ENCODE peak calls at places on chromosome 22, in five cellular contexts. One of them, this sample, is unnamed.

GRCh38 chr22:44108076-44108475 is 72.6 kb upstream of the PARVG start:
- DNase-seq in H9: no peak
- DNase-seq in H1: no peak
- DNase-seq in neuronal stem cell: no peak
- DNase-seq in IMR-90: no peak
- DNase-seq in this sample: no peak

GRCh38 chr22:47129902-47130301 is 367.5 kb downstream of the TBC1D22A start:
- DNase-seq in H9: no peak
- DNase-seq in H1: no peak
- DNase-seq in neuronal stem cell: no peak
- DNase-seq in IMR-90: no peak
- DNase-seq in this sample: peak; percentile 57

GRCh38 chr22:28249402-28249801 is 330.3 kb upstream of the PITPNB start:
- DNase-seq in H9: no peak
- DNase-seq in H1: no peak
- DNase-seq in neuronal stem cell: no peak
- DNase-seq in IMR-90: no peak
- DNase-seq in this sample: no peak

GRCh38 chr22:50289942-50290630 is 17.4 kb downstream of the PLXNB2 start:
- DNase-seq in H9: no peak
- DNase-seq in H1: no peak
- DNase-seq in neuronal stem cell: no peak
- DNase-seq in IMR-90: no peak
- DNase-seq in this sample: no peak

GRCh38 chr22:28132466-28132865 is 213.4 kb upstream of the PITPNB start:
- DNase-seq in H9: no peak
- DNase-seq in H1: no peak
- DNase-seq in neuronal stem cell: no peak
- DNase-seq in IMR-90: no peak
- DNase-seq in this sample: no peak

GRCh38 chr22:20063271-20064139 is 16.5 kb upstream of the DGCR8 start:
- DNase-seq in H9: no peak
- DNase-seq in H1: no peak
- DNase-seq in neuronal stem cell: no peak
- DNase-seq in IMR-90: no peak
- DNase-seq in this sample: no peak

GRCh38 chr22:38611559-38611958 is 41.6 kb upstream of the DMC1 start:
- DNase-seq in H9: no peak
- DNase-seq in H1: no peak
- DNase-seq in neuronal stem cell: no peak
- DNase-seq in IMR-90: no peak
- DNase-seq in this sample: no peak

GRCh38 chr22:27720860-27721259 is 80.7 kb downstream of the MN1 start:
- DNase-seq in H9: no peak
- DNase-seq in H1: no peak
- DNase-seq in neuronal stem cell: no peak
- DNase-seq in IMR-90: no peak
- DNase-seq in this sample: no peak

GRCh38 chr22:19117111-19117512 is 5.1 kb downstream of the DGCR2 start:
- DNase-seq in H9: no peak
- DNase-seq in H1: no peak
- DNase-seq in neuronal stem cell: no peak
- DNase-seq in IMR-90: no peak
- DNase-seq in this sample: no peak

GRCh38 chr22:38205261-38206128 is 3.7 kb downstream of the MAFF start:
- DNase-seq in H9: peak; percentile 23
- DNase-seq in H1: no peak
- DNase-seq in neuronal stem cell: no peak
- DNase-seq in IMR-90: peak; percentile 79
- DNase-seq in this sample: no peak

GRCh38 chr22:40111451-40111850 is 66.3 kb upstream of the TNRC6B start:
- DNase-seq in H9: no peak
- DNase-seq in H1: no peak
- DNase-seq in neuronal stem cell: no peak
- DNase-seq in IMR-90: no peak
- DNase-seq in this sample: no peak
- H3K23ac ChIP-seq in H9: no peak overlapping the region
- H3K23ac ChIP-seq in H1: no peak overlapping the region
- H3K23ac ChIP-seq in neuronal stem cell: no peak overlapping the region
- H3K23ac ChIP-seq in IMR-90: no peak overlapping the region
- H3K23ac ChIP-seq in this sample: no peak overlapping the region

DNA sequence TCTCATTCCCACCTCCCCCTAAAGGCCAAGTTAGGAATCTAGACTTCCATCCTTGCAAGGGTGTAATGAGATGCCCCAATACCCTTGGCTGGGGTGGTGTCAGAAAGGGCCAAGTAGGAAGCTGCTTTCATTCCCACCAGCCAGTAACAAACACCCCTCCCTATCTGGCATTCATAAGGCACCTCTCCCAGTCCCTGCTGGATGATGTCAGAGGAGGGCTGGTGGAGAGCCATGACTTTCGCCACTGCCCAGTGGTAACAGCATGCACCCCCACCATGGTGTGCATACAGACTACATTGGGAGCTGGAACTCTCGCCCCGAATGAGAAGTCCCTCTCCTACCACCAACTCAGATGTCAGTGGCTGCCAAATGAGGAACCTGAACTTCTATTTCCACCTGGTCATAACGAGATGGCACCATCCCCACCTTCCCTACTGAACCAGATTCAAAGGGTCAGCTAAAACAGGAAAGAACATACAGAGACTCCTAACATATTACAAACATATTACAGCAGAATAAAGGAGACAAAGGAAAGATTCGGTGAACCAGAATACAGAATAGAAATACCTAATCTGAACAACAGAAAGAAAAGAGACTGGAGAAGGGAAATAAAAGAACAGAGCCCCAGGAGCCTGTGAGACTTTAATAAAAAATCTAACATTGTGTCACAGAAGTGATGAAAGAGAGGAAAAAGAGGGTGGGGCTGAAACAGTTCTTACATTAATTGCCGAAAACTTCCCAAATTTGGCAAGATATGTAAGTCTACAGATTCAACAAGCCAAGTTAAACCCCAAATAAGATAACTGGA is 73.5 kb downstream of the SGSM3 start:
- DNase-seq in H9: no peak
- DNase-seq in H1: no peak
- DNase-seq in neuronal stem cell: no peak
- DNase-seq in IMR-90: no peak
- DNase-seq in this sample: no peak
- H3K4me1 ChIP-seq in H9: no peaks in the 10 kb centered on the region
- H3K4me1 ChIP-seq in H1: no peaks in the 10 kb centered on the region
- H3K4me1 ChIP-seq in neuronal stem cell: no peaks in the 10 kb centered on the region
- H3K4me1 ChIP-seq in IMR-90: peaks cover 9% of the 10 kb centered on the region
- H3K4me1 ChIP-seq in this sample: no peaks in the 10 kb centered on the region

DNA sequence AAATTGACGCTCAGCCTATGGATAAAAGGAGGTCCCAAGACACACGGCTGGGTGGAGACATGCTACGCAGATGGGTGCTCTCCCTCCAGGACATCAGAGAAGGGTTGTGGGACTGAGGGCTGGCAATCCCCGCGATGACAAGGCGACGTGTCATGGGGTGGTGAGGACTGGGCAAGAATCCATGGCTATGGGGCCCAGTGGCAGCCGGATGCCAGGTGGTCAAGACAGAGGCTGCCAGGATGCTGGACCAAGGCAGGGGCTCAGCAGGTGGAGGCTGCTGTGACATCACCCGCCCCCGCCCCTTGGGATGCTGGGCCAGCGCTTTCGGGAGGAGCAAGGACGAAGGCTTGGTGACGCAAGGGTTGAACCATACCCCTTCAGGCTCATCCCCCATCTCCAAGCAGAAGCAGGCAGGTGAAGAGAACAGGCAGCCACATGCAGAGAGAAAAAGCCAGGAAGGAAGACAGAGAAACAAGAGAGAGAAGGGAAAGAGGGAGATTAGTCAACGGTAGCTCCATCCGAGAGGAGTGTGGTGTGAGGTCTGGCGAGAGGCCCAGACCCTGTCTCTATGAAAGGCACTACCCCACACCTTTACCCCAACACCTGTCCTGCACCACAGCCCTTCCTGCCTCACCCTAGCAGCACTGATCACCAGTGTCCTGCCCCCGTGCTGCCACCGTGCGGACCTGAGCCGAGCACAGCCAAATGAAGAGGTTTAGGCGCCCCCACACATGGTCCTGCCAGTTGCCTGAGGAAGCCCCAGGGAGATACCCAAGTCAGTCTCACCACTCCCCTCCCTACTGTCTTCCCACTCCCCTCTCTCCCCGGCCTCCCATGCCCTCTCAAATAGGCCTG is 24.1 kb upstream of the RASL10A start:
- DNase-seq in H9: no peak
- DNase-seq in H1: no peak
- DNase-seq in neuronal stem cell: no peak
- DNase-seq in IMR-90: no peak
- DNase-seq in this sample: no peak
- H3K23ac ChIP-seq in H9: no peak overlapping the region
- H3K23ac ChIP-seq in H1: no peak overlapping the region
- H3K23ac ChIP-seq in neuronal stem cell: no peak overlapping the region
- H3K23ac ChIP-seq in IMR-90: no peak overlapping the region
- H3K23ac ChIP-seq in this sample: no peak overlapping the region

DNA sequence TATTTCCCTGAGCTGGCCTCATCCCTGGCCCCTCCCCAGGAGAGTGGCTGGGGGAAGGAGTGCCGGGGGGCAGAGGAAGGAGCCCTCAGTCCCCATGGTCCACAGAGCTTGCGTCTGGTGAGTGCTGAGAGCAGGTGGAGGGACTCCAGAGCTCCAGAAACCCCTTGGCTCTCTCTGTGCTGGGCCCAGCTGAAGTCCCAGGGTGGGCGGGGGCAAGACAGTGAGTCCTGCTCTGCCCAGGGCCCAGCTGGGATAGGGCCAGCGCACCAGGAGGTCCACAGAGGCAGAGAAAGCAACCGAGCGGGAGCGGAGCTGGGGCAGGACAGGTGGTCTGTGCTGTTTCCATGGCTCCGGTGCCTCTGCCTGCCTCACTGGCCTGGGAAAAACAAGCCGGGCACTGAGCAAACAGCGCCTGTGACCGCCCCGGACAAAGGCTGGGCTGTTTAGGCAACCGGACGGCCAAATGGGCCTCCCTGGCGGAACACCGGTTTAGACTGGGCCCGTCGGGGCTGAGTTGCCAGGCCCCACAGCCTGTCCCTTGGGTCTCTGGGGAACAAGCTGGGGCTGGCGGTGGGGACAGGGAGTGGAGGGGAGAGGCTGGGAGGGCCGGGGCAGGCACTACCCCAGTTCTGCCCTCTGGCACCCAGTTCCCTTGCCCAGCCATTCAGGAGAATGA is 34.1 kb upstream of the WNT7B start:
- DNase-seq in H9: no peak
- DNase-seq in H1: no peak
- DNase-seq in neuronal stem cell: no peak
- DNase-seq in IMR-90: no peak
- DNase-seq in this sample: no peak
- H3K4me1 ChIP-seq in H9: no peaks in the 10 kb centered on the region
- H3K4me1 ChIP-seq in H1: no peaks in the 10 kb centered on the region
- H3K4me1 ChIP-seq in neuronal stem cell: peaks cover 5% of the 10 kb centered on the region
- H3K4me1 ChIP-seq in IMR-90: peaks cover 30% of the 10 kb centered on the region
- H3K4me1 ChIP-seq in this sample: peaks cover 4% of the 10 kb centered on the region

GRCh38 chr22:29266564-29267461 is 968 bp downstream of the RHBDD3 start:
- DNase-seq in H9: no peak
- DNase-seq in H1: no peak
- DNase-seq in neuronal stem cell: no peak
- DNase-seq in IMR-90: peak; percentile 11
- DNase-seq in this sample: no peak

GRCh38 chr22:29268511-29269229 is 602 bp downstream of the EWSR1 start:
- DNase-seq in H9: no peak
- DNase-seq in H1: no peak
- DNase-seq in neuronal stem cell: peak; percentile 69
- DNase-seq in IMR-90: peak; percentile 67
- DNase-seq in this sample: peak; percentile 64

GRCh38 chr22:29265929-29266328 is 1.9 kb downstream of the RHBDD3 start:
- DNase-seq in H9: no peak
- DNase-seq in H1: no peak
- DNase-seq in neuronal stem cell: no peak
- DNase-seq in IMR-90: no peak
- DNase-seq in this sample: no peak

GRCh38 chr22:29267858-29268510 is at the start of the genes EWSR1 and RHBDD3:
- DNase-seq in H9: peak; percentile 93
- DNase-seq in H1: peak; percentile 100
- DNase-seq in neuronal stem cell: peak; percentile 97
- DNase-seq in IMR-90: peak; percentile 97
- DNase-seq in this sample: peak; percentile 91

GRCh38 chr22:29267462-29267857 is 321 bp downstream of the RHBDD3 start:
- DNase-seq in H9: no peak
- DNase-seq in H1: no peak
- DNase-seq in neuronal stem cell: no peak
- DNase-seq in IMR-90: no peak
- DNase-seq in this sample: no peak
- H3K23ac ChIP-seq in H9: no peak overlapping the region
- H3K23ac ChIP-seq in H1: no peak overlapping the region
- H3K23ac ChIP-seq in neuronal stem cell: peak overlapping the region; percentile 85
- H3K23ac ChIP-seq in IMR-90: peak overlapping the region; percentile 97
- H3K23ac ChIP-seq in this sample: no peak overlapping the region

DNA sequence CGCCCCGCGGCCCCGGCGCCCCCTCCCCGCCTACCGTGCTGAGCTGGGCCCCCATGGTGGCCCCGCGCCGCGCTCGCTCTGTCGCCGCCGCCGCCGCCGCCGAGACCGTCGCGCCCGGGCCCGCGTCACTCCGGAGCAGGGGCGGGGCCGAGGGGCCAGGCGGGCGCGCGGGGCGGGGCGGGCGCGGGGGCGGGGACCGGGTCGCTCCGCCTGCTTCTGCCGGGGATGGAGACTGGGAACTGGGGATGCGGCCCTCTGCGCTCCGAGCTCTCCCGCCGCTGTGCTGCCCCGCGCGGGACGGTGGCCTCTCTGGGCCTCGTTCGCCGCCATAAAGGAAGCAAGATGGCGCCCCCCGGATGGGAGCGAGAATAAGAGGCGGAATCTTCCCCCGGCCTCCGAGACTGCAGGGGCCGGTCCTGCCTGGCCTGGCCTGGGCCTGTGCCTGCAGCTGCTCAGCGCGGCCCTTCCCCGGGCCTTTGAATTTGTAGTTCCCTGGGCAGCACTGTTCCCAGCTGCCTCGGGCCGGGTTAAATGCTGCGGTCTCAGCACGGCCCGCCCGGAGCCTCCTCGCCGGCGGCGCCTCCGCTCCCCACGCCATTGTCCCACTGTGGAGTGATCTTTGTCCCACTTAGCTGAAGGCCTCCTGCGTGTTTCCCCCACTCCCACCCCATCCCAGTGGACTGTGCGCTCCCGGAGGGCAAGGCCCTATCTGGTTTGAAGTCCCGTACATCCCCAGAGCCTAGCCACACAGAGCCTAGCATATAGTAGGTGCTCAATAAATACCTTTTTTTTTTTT is at the start of gene CYB5R3:
- DNase-seq in H9: peak; percentile 90
- DNase-seq in H1: peak; percentile 90
- DNase-seq in neuronal stem cell: peak; percentile 66
- DNase-seq in IMR-90: peak; percentile 73
- DNase-seq in this sample: peak; percentile 80
- H3K4me1 ChIP-seq in H9: peaks cover under 1% of the 10 kb centered on the region
- H3K4me1 ChIP-seq in H1: peaks cover 3% of the 10 kb centered on the region
- H3K4me1 ChIP-seq in neuronal stem cell: peaks cover 11% of the 10 kb centered on the region
- H3K4me1 ChIP-seq in IMR-90: peaks cover 39% of the 10 kb centered on the region
- H3K4me1 ChIP-seq in this sample: peaks cover 31% of the 10 kb centered on the region

This sample was measured in trophoblast cell.